ENCODE peak calls at places on chromosomes 3 and 15, in ten cellular contexts. T is upper lobe of left lung, J is H1, I is transverse colon, K is suprapubic skin, B is HepG2, M is GM12878, D is sigmoid colon, Y is K562, C is ovary. A is an unnamed sample. For H3K36me3, the result is how much of the 10 kb centered on the place peaks cover.

GRCh38 chr3:155745795-155746550 is 1.1 kb upstream of the PLCH1 start:
- DNase-seq in T (peak), J (peak), I (peak), K (no peak), B (peak), M (no peak), D (no peak), Y (no peak), C (no peak), A (no peak)

GRCh38 chr3:154301556-154301955 is 22.7 kb downstream of the DHX36 start:
- DNase-seq in T (no peak), J (no peak), I (no peak), K (no peak), B (no peak), M (no peak), D (no peak), Y (no peak), C (no peak), A (no peak)

GRCh38 chr15:63597033-63597790 is at the start of gene FBXL22:
- DNase-seq in T (peak), J (no peak), I (peak), K (no peak), B (no peak), M (no peak), D (peak), Y (no peak), C (no peak), A (no peak)

GRCh38 chr15:73891328-73891975 is 18.1 kb downstream of the TBC1D21 start:
- DNase-seq in T (no peak), J (no peak), I (no peak), K (peak), B (no peak), M (no peak), D (peak), Y (no peak), C (no peak), A (no peak)

GRCh38 chr3:98972155-98972554 is 70.7 kb upstream of the DCBLD2 start:
- DNase-seq in T (no peak), J (no peak), I (no peak), K (no peak), B (peak), M (no peak), D (no peak), Y (no peak), C (no peak), A (no peak)

GRCh38 chr3:40178012-40178594 is 131.4 kb upstream of the EIF1B start:
- DNase-seq in T (no peak), J (no peak), I (no peak), K (no peak), B (no peak), M (no peak), D (no peak), Y (no peak), C (no peak), A (no peak)

GRCh38 chr3:174533286-174533685 is 325.8 kb upstream of the NAALADL2 start:
- DNase-seq in T (no peak), J (no peak), I (no peak), K (no peak), B (no peak), M (no peak), D (no peak), Y (no peak), C (no peak), A (no peak)

GRCh38 chr3:38009807-38010591 is 19.4 kb downstream of the VILL start:
- DNase-seq in T (no peak), J (no peak), I (no peak), K (no peak), B (no peak), M (no peak), D (no peak), Y (no peak), C (no peak), A (no peak)

GRCh38 chr3:110133971-110134370 is 796.6 kb upstream of the DPPA4 start:
- DNase-seq in T (no peak), J (no peak), I (no peak), K (no peak), B (no peak), M (no peak), D (no peak), Y (no peak), C (no peak), A (no peak)

GRCh38 chr3:132354916-132355702 is 37.9 kb downstream of the ACP3 start:
- DNase-seq in T (no peak), J (no peak), I (no peak), K (no peak), B (no peak), M (no peak), D (no peak), Y (no peak), C (no peak), A (no peak)

GRCh38 chr3:112569265-112569664 is 7.4 kb downstream of the SLC35A5 start:
- DNase-seq in T (no peak), J (no peak), I (no peak), K (no peak), B (no peak), M (no peak), D (no peak), Y (no peak), C (no peak), A (no peak)

GRCh38 chr3:100401674-100402036 is 316 bp downstream of the LNP1 start:
- DNase-seq in T (no peak), J (no peak), I (peak), K (peak), B (no peak), M (no peak), D (peak), Y (peak), C (peak), A (no peak)

GRCh38 chr15:96053039-96054021 is 277.2 kb upstream of the NR2F2 start:
- DNase-seq in T (peak), J (peak), I (peak), K (no peak), B (peak), M (no peak), D (peak), Y (peak), C (peak), A (peak)

GRCh38 chr3:172203522-172204258 is 164.3 kb downstream of the FNDC3B start:
- DNase-seq in T (no peak), J (no peak), I (no peak), K (no peak), B (peak), M (no peak), D (no peak), Y (no peak), C (no peak), A (no peak)

GRCh38 chr3:163605915-163606314 is 1472.4 kb downstream of the SI start:
- DNase-seq in T (no peak), J (no peak), I (no peak), K (no peak), B (no peak), M (no peak), D (no peak), Y (no peak), C (no peak), A (no peak)

GRCh38 chr15:80455668-80456442 is 51.7 kb downstream of the ARNT2 start:
- DNase-seq in T (no peak), J (peak), I (peak), K (no peak), B (peak), M (peak), D (peak), Y (peak), C (peak), A (peak)

GRCh38 chr3:21447471-21448205 is 303.4 kb downstream of the ZNF385D start:
- DNase-seq in T (no peak), J (no peak), I (no peak), K (no peak), B (no peak), M (no peak), D (no peak), Y (no peak), C (no peak), A (no peak)

GRCh38 chr15:43270676-43271306 is 4.1 kb upstream of the TGM5 start:
- DNase-seq in T (no peak), J (no peak), I (no peak), K (no peak), B (no peak), M (no peak), D (no peak), Y (no peak), C (no peak), A (no peak)

GRCh38 chr15:87293016-87293415 is 963.5 kb downstream of the NTRK3 start:
- DNase-seq in T (no peak), J (no peak), I (no peak), K (no peak), B (no peak), M (no peak), D (no peak), Y (no peak), C (no peak), A (no peak)

GRCh38 chr3:114558271-114558670 is 264.4 kb downstream of the TIGIT start:
- DNase-seq in T (no peak), J (no peak), I (no peak), K (no peak), B (no peak), M (no peak), D (no peak), Y (no peak), C (no peak), A (no peak)

GRCh38 chr15:76059320-76060097 is at the start of gene TMEM266:
- DNase-seq in T (peak), J (peak), I (peak), K (no peak), B (no peak), M (no peak), D (no peak), Y (peak), C (peak), A (no peak)

GRCh38 chr3:20186600-20187004 is 596 bp upstream of the SGO1 start:
- DNase-seq in T (no peak), J (no peak), I (no peak), K (no peak), B (no peak), M (no peak), D (no peak), Y (no peak), C (no peak), A (no peak)

GRCh38 chr3:18127181-18127863 is 297.8 kb downstream of the SATB1 start:
- DNase-seq in T (no peak), J (no peak), I (no peak), K (no peak), B (no peak), M (peak), D (no peak), Y (no peak), C (no peak), A (no peak)

GRCh38 chr15:98920091-98920880 is 87.3 kb downstream of the PGPEP1L start:
- DNase-seq in T (no peak), J (no peak), I (no peak), K (no peak), B (no peak), M (no peak), D (no peak), Y (no peak), C (no peak), A (no peak)

GRCh38 chr3:120558784-120559227 is 37.3 kb upstream of the NDUFB4 start:
- DNase-seq in T (peak), J (peak), I (peak), K (peak), B (peak), M (peak), D (peak), Y (peak), C (peak), A (peak)

GRCh38 chr3:150329408-150329807 is 78.7 kb upstream of the TSC22D2 start:
- DNase-seq in T (no peak), J (no peak), I (no peak), K (no peak), B (no peak), M (peak), D (no peak), Y (no peak), C (no peak), A (no peak)

GRCh38 chr3:185460719-185461350 is 38.0 kb downstream of the TMEM41A start:
- DNase-seq in T (no peak), J (no peak), I (no peak), K (no peak), B (no peak), M (no peak), D (no peak), Y (peak), C (no peak), A (no peak)

GRCh38 chr15:31811641-31812040 is 218.7 kb upstream of the CHRNA7 start:
- DNase-seq in T (no peak), J (no peak), I (no peak), K (no peak), B (no peak), M (no peak), D (no peak), Y (no peak), C (no peak), A (no peak)

GRCh38 chr15:70254186-70254974 is 156.7 kb upstream of the TLE3 start:
- DNase-seq in T (peak), J (no peak), I (no peak), K (no peak), B (no peak), M (no peak), D (no peak), Y (no peak), C (no peak), A (no peak)

GRCh38 chr3:61331937-61332590 is 80.8 kb upstream of the FHIT start:
- DNase-seq in T (no peak), J (no peak), I (no peak), K (no peak), B (no peak), M (no peak), D (no peak), Y (no peak), C (no peak), A (no peak)

GRCh38 chr3:154864947-154865346 is 215.2 kb upstream of the MME start:
- DNase-seq in T (no peak), J (no peak), I (no peak), K (no peak), B (no peak), M (no peak), D (no peak), Y (no peak), C (no peak), A (no peak)

GRCh38 chr3:23743141-23743784 is 62.5 kb upstream of the UBE2E1 start:
- DNase-seq in T (peak), J (peak), I (no peak), K (no peak), B (no peak), M (no peak), D (no peak), Y (no peak), C (no peak), A (no peak)

GRCh38 chr15:29107291-29107890 is 162.2 kb downstream of the NSMCE3 start:
- DNase-seq in T (peak), J (no peak), I (no peak), K (no peak), B (no peak), M (no peak), D (no peak), Y (no peak), C (no peak), A (no peak)

GRCh38 chr3:134656211-134656800 is 5.5 kb upstream of the KY start:
- DNase-seq in T (no peak), J (no peak), I (no peak), K (peak), B (no peak), M (no peak), D (no peak), Y (no peak), C (no peak), A (no peak)

GRCh38 chr3:10292505-10293419 is at the start of gene GHRL:
- DNase-seq in T (no peak), J (no peak), I (no peak), K (no peak), B (peak), M (peak), D (no peak), Y (peak), C (no peak), A (no peak)

GRCh38 chr3:43913036-43913435 is 222.3 kb downstream of the ABHD5 start:
- DNase-seq in T (no peak), J (no peak), I (no peak), K (no peak), B (no peak), M (no peak), D (no peak), Y (no peak), C (no peak), A (no peak)

GRCh38 chr15:89885611-89886010 is 8.2 kb downstream of the AP3S2 start:
- DNase-seq in T (no peak), J (no peak), I (no peak), K (no peak), B (no peak), M (no peak), D (no peak), Y (no peak), C (no peak), A (no peak)
- H3K36me3 ChIP-seq in T (under half), J (under half), I (under half), K (half or more), B (half or more), M (under half), D (half or more), Y (half or more), C (under half), A (under half)

DNA sequence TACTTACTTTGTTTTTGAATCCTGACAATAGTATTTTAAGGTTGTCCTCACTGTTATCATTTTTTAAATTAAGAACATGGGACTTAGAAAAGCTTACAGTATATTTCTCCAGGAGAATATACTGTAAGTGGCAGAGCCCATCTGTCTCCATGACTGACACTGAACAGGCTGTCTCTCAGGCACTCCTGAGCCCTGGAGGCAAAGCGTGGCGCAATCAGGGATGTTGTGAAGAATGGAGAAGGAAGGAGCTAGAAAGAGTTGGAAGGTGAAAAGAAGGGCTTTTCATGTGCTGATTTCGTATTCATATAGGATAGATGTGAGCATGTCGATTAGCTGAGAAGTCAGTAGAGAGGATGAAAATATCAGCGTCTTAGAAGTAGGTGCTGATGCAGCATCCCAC is 41.5 kb downstream of the FGF12 start:
- DNase-seq in T (no peak), J (no peak), I (no peak), K (no peak), B (no peak), M (no peak), D (no peak), Y (no peak), C (no peak), A (no peak)
- TF ChIP-seq EP300 in T (no peak), J (no peak), I (no peak), K (no peak), B (no peak), M (no peak), D (no peak), Y (no peak), C (no peak), A (no peak)

GRCh38 chr3:127590282-127590592 is 296 bp downstream of the TPRA1 start:
- DNase-seq in T (peak), J (no peak), I (peak), K (no peak), B (no peak), M (no peak), D (peak), Y (no peak), C (no peak), A (no peak)
- TF ChIP-seq POLR2A in T (no peak), J (no peak), I (peak), K (peak), B (no peak), M (peak), D (no peak), Y (no peak), C (no peak), A (no peak)

DNA sequence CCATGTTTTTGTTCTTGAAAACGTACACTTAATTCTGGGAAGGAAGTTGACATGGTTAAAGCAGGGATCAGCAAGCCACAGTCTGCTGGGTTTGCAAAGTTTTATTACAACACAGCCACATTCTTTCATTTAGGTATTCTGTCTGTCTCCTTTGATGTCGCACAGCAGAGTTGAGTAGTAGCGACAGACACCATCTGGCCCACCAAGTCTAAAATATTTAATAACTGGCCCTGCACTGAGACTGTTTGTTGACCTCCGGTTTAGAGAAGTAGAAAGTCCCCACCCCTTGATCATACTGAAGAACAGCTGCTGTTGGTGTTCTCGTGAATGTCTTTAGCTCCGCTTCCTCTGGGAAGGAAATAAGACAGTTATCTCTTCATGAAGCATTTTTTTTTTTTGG is 66.2 kb downstream of the MCTP2 start:
- DNase-seq in T (no peak), J (no peak), I (no peak), K (no peak), B (no peak), M (no peak), D (no peak), Y (no peak), C (no peak), A (no peak)
- H3K36me3 ChIP-seq in T (under half), J (under half), I (under half), K (under half), B (under half), M (under half), D (under half), Y (under half), C (under half), A (under half)

GRCh38 chr15:51096976-51097375 is 2.3 kb upstream of the TNFAIP8L3 start:
- DNase-seq in T (no peak), J (no peak), I (no peak), K (no peak), B (no peak), M (no peak), D (no peak), Y (no peak), C (no peak), A (no peak)
- TF ChIP-seq EP300 in T (no peak), J (no peak), I (no peak), K (no peak), B (no peak), M (no peak), D (no peak), Y (no peak), C (no peak), A (no peak)

DNA sequence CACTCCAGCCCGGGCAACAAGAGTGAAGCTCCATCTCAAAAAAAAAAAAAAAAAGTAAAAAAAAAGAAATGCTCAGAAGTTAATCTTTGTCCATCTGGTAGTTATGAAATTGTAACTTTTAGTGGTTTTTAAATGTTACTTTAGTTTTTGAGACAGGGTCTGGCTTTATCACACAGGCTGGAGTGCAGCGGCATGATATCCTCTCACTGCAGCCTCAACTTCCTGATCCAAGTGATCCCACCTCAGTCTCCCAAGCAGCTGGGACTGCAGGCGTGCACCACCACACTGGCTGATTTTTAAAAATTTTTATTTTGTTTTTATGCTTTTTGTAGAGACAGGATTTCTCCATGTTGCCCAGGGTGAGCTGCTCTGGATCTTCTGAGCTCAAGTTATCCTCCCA is 1.3 kb downstream of the RNU5B-1 start:
- DNase-seq in T (no peak), J (no peak), I (no peak), K (no peak), B (no peak), M (no peak), D (no peak), Y (no peak), C (no peak), A (no peak)
- TF ChIP-seq POLR2A in T (no peak), J (no peak), I (no peak), K (no peak), B (no peak), M (no peak), D (no peak), Y (no peak), C (no peak), A (no peak)

DNA sequence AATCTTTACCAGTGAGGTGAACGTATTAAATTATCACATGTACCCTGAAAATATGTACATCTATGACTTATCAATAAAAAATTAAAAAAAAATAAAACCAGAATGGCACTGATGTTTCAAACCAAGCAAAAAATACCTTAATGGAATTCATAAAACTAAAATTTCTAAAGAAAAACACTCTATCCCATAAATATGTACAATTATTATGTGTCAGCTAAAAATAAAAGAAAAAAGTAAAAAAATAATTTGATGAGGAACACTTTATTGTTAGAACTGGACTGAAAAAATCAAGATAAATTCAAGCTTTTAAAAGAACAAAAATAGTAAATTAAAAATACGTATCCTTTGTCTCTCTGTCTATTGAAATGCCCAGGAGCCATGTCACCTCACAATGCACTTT is 63.1 kb downstream of the IL20RB start:
- DNase-seq in T (no peak), J (no peak), I (no peak), K (no peak), B (no peak), M (no peak), D (no peak), Y (no peak), C (no peak), A (no peak)
- H3K36me3 ChIP-seq in T (under half), J (under half), I (under half), K (under half), B (under half), M (under half), D (under half), Y (under half), C (under half), A (under half)

A was measured in tibial nerve.